ENCODE peak calls at places on chromosomes 2 and 18, in four cellular contexts. T is K562, C is HepG2, U is GM12878. X is an unnamed sample. For H3K4me1, the result is how much of the 10 kb centered on the place peaks cover.

GRCh38 chr18:48990497-48991298 is 39.9 kb upstream of the SMAD7 start:
- DNase-seq in T (peak), U (no peak), C (peak), X (peak)

GRCh38 chr2:25558262-25558661 is 115.1 kb downstream of the DTNB start:
- DNase-seq in T (no peak), U (peak), C (no peak), X (no peak)

GRCh38 chr18:61842146-61842545 is 50.7 kb downstream of the RNF152 start:
- DNase-seq in T (no peak), U (peak), C (no peak), X (no peak)

GRCh38 chr18:41144444-41144843 is 810.6 kb upstream of the PIK3C3 start:
- DNase-seq in T (no peak), C (no peak), U (no peak), X (no peak)

GRCh38 chr2:120847700-120848321 is 112.1 kb downstream of the GLI2 start:
- DNase-seq in U (no peak), C (no peak), T (no peak), X (no peak)

GRCh38 chr18:26546170-26546874 is 2.0 kb downstream of the KCTD1 start:
- DNase-seq in C (no peak), T (no peak), U (no peak), X (peak)

GRCh38 chr2:223976635-223977226 is 19.5 kb downstream of the MRPL44 start:
- DNase-seq in T (no peak), U (no peak), C (no peak), X (no peak)

GRCh38 chr18:70326255-70326654 is 37.4 kb downstream of the SOCS6 start:
- DNase-seq in C (no peak), T (no peak), U (no peak), X (no peak)

GRCh38 chr2:208240641-208241209 is 14.1 kb downstream of the IDH1 start:
- DNase-seq in T (no peak), U (no peak), C (no peak), X (no peak)

GRCh38 chr2:152402780-152403388 is 67.9 kb downstream of the FMNL2 start:
- DNase-seq in C (no peak), T (no peak), U (no peak), X (no peak)

GRCh38 chr2:40130251-40130994 is 321.5 kb downstream of the SLC8A1 start:
- DNase-seq in C (no peak), U (no peak), T (no peak), X (no peak)

GRCh38 chr2:9644603-9645002 is 13.8 kb upstream of the YWHAQ start:
- DNase-seq in C (no peak), T (no peak), U (no peak), X (no peak)

GRCh38 chr2:137655812-137656211 is 308.5 kb upstream of the HNMT start:
- DNase-seq in C (no peak), U (no peak), T (no peak), X (no peak)

GRCh38 chr2:33521791-33522281 is 45.4 kb downstream of the RASGRP3 start:
- DNase-seq in C (no peak), U (no peak), T (no peak), X (no peak)

GRCh38 chr2:150403457-150403856 is 84.0 kb downstream of the RND3 start:
- DNase-seq in U (peak), C (no peak), T (no peak), X (no peak)

GRCh38 chr18:25056456-25056855 is 295.5 kb downstream of the ZNF521 start:
- DNase-seq in C (no peak), U (no peak), T (no peak), X (no peak)

GRCh38 chr2:73175663-73176204 is 26.6 kb upstream of the NOTO start:
- DNase-seq in C (peak), U (no peak), T (peak), X (no peak)

GRCh38 chr2:127614246-127614645 is 31.7 kb upstream of the GPR17 start:
- DNase-seq in T (no peak), C (no peak), U (no peak), X (no peak)

GRCh38 chr2:3433339-3433699 is 53.8 kb downstream of the TRAPPC12 start:
- DNase-seq in T (no peak), C (no peak), U (no peak), X (no peak)

GRCh38 chr2:151007365-151007764 is 254.3 kb downstream of the RBM43 start:
- DNase-seq in U (no peak), C (no peak), T (no peak), X (no peak)

GRCh38 chr2:27765621-27766286 is 5.8 kb upstream of the MRPL33 start:
- DNase-seq in T (peak), C (no peak), U (no peak), X (no peak)

GRCh38 chr2:101442667-101443061 is 32.2 kb downstream of the RFX8 start:
- DNase-seq in U (no peak), T (no peak), C (peak), X (peak)

GRCh38 chr2:106147665-106148064 is 46.4 kb downstream of the UXS1 start:
- DNase-seq in T (no peak), C (no peak), U (peak), X (no peak)

GRCh38 chr2:69054431-69054830 is 41.5 kb downstream of the ANTXR1 start:
- DNase-seq in C (no peak), T (no peak), U (peak), X (no peak)

GRCh38 chr2:105697781-105698449 is 46.8 kb upstream of the NCK2 start:
- DNase-seq in T (no peak), U (no peak), C (peak), X (no peak)

GRCh38 chr2:237820421-237820820 is 21.8 kb downstream of the RBM44 start:
- DNase-seq in T (no peak), C (no peak), U (no peak), X (no peak)

GRCh38 chr18:58630071-58630470 is 1.2 kb upstream of the ALPK2 start:
- DNase-seq in T (no peak), C (no peak), U (no peak), X (no peak)

GRCh38 chr2:145797692-145798091 is 1277.8 kb upstream of the ZEB2 start:
- DNase-seq in T (no peak), C (no peak), U (no peak), X (no peak)

GRCh38 chr2:233847248-233847898 is 7.0 kb downstream of the HJURP start:
- DNase-seq in T (no peak), C (no peak), U (no peak), X (peak)

GRCh38 chr2:132477962-132478361 is 61.4 kb downstream of the GPR39 start:
- DNase-seq in C (no peak), T (no peak), U (no peak), X (no peak)

GRCh38 chr2:9941196-9941995 is 10.1 kb upstream of the GRHL1 start:
- DNase-seq in T (peak), C (peak), U (no peak), X (no peak)

GRCh38 chr2:156436477-156437085 is 402 bp downstream of the GPD2 start:
- DNase-seq in C (no peak), T (no peak), U (no peak), X (peak)

GRCh38 chr2:20957745-20958144 is 86.1 kb downstream of the APOB start:
- DNase-seq in U (no peak), C (no peak), T (no peak), X (no peak)

GRCh38 chr18:67665266-67665665 is 148.7 kb upstream of the DSEL start:
- DNase-seq in T (no peak), C (no peak), U (no peak), X (no peak)

GRCh38 chr18:55319517-55319905 is 268.5 kb downstream of the TCF4 start:
- DNase-seq in C (no peak), T (no peak), U (no peak), X (no peak)

GRCh38 chr2:165277295-165277694 is 38.1 kb downstream of the SCN2A start:
- DNase-seq in U (no peak), C (no peak), T (no peak), X (no peak)

GRCh38 chr2:155866477-155866876 is 466.0 kb downstream of the NR4A2 start:
- DNase-seq in U (no peak), T (no peak), C (no peak), X (no peak)

GRCh38 chr2:51960846-51961335 is 929.0 kb upstream of the NRXN1 start:
- DNase-seq in T (no peak), U (no peak), C (no peak), X (no peak)

GRCh38 chr2:168005586-168005985 is 241.8 kb downstream of the STK39 start:
- DNase-seq in U (no peak), C (no peak), T (no peak), X (no peak)

GRCh38 chr2:168002021-168002553 is 245.3 kb downstream of the STK39 start:
- DNase-seq in T (no peak), U (peak), C (no peak), X (no peak)

GRCh38 chr2:168009900-168010299 is 237.5 kb downstream of the STK39 start:
- DNase-seq in U (no peak), C (no peak), T (no peak), X (no peak)

GRCh38 chr2:168008796-168009195 is 238.6 kb downstream of the STK39 start:
- DNase-seq in T (no peak), C (no peak), U (no peak), X (no peak)

DNA sequence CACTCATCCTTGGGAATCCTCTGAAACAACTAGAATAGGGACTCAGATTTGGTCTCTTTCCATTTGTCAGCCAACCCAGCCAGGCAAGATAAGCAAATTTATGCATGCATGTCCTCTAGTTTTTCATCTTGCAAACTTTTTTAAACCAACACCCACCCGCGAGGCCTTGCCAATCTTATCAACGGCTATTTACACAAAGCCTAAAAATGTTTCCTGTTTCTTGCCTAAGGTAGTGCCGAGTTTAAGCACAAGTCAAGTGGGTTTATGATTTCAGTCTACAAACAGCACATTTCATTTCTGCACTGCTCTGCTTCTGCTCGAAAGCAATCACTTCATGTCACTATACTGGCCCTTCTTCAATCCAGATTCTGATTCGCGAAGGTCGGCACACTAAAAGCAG is 240.9 kb downstream of the STK39 start:
- DNase-seq in T (no peak), U (no peak), C (no peak), X (no peak)
- TF ChIP-seq ESRRA in T (no peak), U (no peak), C (no peak), X (no peak)

DNA sequence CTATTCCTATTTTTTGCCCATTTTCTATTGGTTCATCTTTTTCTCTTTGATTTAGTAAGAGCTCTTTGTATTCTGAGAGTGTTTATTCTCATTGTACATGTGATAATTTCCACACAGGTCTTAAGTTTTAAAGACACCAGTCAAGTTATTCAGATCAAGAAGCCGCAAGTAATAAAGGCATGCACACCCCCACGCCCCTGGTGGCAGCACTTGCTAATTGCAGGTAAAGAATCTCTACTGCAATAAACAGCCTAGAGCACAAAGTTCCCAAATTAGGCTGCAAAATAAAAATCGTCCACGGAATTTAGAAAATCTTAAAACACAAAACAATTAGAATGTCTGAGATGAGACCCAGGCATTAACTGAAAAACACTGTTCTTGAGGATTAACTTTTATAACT is 45.2 kb downstream of the ST3GAL5 start:
- DNase-seq in T (peak), C (no peak), U (no peak), X (peak)
- TF ChIP-seq EP300 in T (no peak), C (no peak), U (no peak), X (no peak)

GRCh38 chr2:134919360-134920210 is 963 bp downstream of the CCNT2 start:
- DNase-seq in U (no peak), C (no peak), T (no peak), X (peak)
- H3K4me1 ChIP-seq in U (under half), C (under half), T (under half), X (under half)

GRCh38 chr18:7537145-7537544 is 30.0 kb upstream of the PTPRM start:
- DNase-seq in C (no peak), T (no peak), U (no peak), X (no peak)
- TF ChIP-seq ESRRA in C (no peak), T (no peak), U (no peak), X (no peak)

DNA sequence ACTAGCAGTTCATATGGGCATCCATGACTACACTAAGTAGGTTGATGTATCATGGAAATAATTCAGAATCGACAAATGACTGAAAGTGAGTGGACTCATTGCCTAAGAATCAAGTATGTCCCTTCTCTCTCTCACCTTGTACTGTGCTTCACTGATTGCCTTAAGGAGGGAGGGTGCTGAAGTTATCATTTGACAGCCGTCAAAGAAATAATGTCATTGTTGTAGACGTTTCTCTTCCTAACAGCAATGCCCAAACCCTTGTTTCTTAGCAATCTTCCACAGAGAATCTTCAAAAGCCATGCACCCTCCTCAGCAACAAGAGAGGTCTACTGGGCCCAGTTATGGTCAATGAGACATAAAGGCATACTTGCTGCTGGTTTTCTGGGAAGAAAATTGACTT is 785.0 kb downstream of the SUCLG1 start:
- DNase-seq in C (no peak), T (no peak), U (no peak), X (no peak)
- TF ChIP-seq EP300 in C (no peak), T (no peak), U (no peak), X (no peak)

GRCh38 chr18:8868779-8869415 is 163.5 kb downstream of the MTCL1 start:
- DNase-seq in U (no peak), T (no peak), C (no peak), X (no peak)

GRCh38 chr18:8868276-8868675 is 162.9 kb downstream of the MTCL1 start:
- DNase-seq in U (no peak), C (no peak), T (no peak), X (no peak)

GRCh38 chr18:8869696-8870095 is 164.3 kb downstream of the MTCL1 start:
- DNase-seq in U (no peak), C (no peak), T (no peak), X (no peak)

GRCh38 chr18:8865934-8866333 is 160.6 kb downstream of the MTCL1 start:
- DNase-seq in U (no peak), T (no peak), C (no peak), X (no peak)

DNA sequence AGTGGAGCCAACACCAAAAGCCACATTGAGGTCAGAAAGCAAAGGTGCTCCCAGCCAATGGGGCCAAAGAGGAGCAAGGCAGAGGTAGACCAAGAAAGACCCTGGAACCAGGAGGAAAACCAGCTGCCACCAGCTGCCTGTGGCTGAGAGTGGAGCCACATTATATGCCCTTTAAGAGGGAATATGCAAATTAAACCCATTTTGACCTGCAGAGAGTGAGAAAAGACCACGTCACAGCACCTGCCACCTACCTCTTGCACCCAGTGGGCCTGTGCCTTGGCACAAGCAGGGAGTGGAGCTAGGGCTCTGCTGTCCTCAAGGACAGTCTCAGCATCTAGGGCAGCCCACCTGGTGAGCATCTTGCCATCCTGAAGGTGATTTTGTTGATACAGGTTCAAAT is 161.3 kb downstream of the MTCL1 start:
- DNase-seq in T (no peak), U (no peak), C (no peak), X (no peak)
- H3K4me1 ChIP-seq in T (under half), U (under half), C (under half), X (under half)

GRCh38 chr2:1609706-1610485 is 134.4 kb downstream of the PXDN start:
- DNase-seq in T (no peak), U (no peak), C (no peak), X (no peak)
- TF ChIP-seq ESRRA in T (no peak), U (no peak), C (no peak), X (no peak)

GRCh38 chr2:215311625-215312394 is at the start of gene ATIC:
- DNase-seq in T (peak), U (peak), C (peak), X (peak)
- TF ChIP-seq EP300 in T (no peak), U (no peak), C (no peak), X (no peak)

DNA sequence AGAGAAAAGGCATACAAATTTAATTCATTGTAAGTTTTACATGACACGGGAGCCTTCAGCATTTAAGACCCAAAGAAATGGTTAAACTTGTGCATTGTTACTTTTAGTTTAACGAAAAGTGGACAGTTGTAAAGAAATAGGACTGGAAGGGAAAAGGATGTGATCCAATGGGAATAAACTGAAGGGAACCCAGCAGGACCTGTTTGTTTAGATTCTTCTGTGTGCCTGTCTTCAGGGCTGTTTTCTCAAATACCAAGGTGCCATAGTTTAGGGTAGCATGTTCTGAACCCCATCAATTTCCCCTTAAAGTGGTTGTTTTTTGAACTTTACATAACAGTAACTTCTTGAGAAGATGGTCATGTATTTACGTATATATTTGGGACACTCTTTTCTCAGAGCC is 30.3 kb upstream of the CABLES1 start:
- DNase-seq in C (no peak), T (no peak), U (no peak), X (no peak)
- H3K4me1 ChIP-seq in C (half or more), T (under half), U (under half), X (half or more)

DNA sequence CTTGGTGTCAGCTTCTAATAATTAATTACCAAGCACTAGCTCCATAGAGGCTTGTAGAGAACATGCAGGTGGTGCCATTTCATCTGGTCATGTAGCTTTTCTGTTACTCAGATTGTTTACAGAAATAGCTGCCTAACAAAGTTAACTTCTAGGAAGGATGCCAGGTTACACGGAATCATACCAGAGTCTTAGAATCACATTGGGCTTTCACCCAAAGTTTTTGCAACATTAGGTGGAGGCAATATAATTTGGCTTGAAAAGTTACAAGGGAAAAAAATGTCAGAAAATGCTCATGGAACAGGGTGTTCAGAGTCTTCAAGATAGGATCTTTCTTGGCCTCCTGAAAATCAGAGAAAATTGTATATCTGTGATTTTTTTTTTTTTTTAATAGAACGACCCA is 135.6 kb downstream of the ARHGAP15 start:
- DNase-seq in U (no peak), C (no peak), T (no peak), X (no peak)
- TF ChIP-seq ESRRA in U (no peak), C (no peak), T (no peak), X (no peak)

X was measured in A549.